ENCODE peak calls at places on chromosomes 2 and 18, in five cellular contexts. One of them, this sample, is unnamed.

GRCh38 chr2:162318280-162319222 is at the start of gene IFIH1:
- DNase-seq in NCI-H1417: peak; percentile 58
- DNase-seq in CD8-positive, alpha-beta T cell: peak; percentile 68
- DNase-seq in brain microvascular endothelial cell: peak; percentile 89
- DNase-seq in GM13977: peak; percentile 91
- DNase-seq in this sample: peak; percentile 93

GRCh38 chr18:25727281-25727680 is 363.1 kb downstream of the SS18 start:
- DNase-seq in NCI-H1417: no peak
- DNase-seq in CD8-positive, alpha-beta T cell: no peak
- DNase-seq in brain microvascular endothelial cell: no peak
- DNase-seq in GM13977: no peak
- DNase-seq in this sample: peak; percentile 3

GRCh38 chr2:181170256-181170655 is 189.9 kb downstream of the UBE2E3 start:
- DNase-seq in NCI-H1417: no peak
- DNase-seq in CD8-positive, alpha-beta T cell: no peak
- DNase-seq in brain microvascular endothelial cell: no peak
- DNase-seq in GM13977: no peak
- DNase-seq in this sample: no peak

GRCh38 chr2:6441800-6442199 is 423.9 kb downstream of the CMPK2 start:
- DNase-seq in NCI-H1417: no peak
- DNase-seq in CD8-positive, alpha-beta T cell: no peak
- DNase-seq in brain microvascular endothelial cell: no peak
- DNase-seq in GM13977: no peak
- DNase-seq in this sample: no peak

GRCh38 chr2:223900531-223900930 is 44.6 kb downstream of the WDFY1 start:
- DNase-seq in NCI-H1417: no peak
- DNase-seq in CD8-positive, alpha-beta T cell: no peak
- DNase-seq in brain microvascular endothelial cell: no peak
- DNase-seq in GM13977: no peak
- DNase-seq in this sample: no peak

GRCh38 chr2:178976351-178976750 is 73.6 kb downstream of the CCDC141 start:
- DNase-seq in NCI-H1417: no peak
- DNase-seq in CD8-positive, alpha-beta T cell: no peak
- DNase-seq in brain microvascular endothelial cell: no peak
- DNase-seq in GM13977: no peak
- DNase-seq in this sample: no peak

GRCh38 chr2:191105082-191105481 is 45.7 kb downstream of the STAT4 start:
- DNase-seq in NCI-H1417: no peak
- DNase-seq in CD8-positive, alpha-beta T cell: no peak
- DNase-seq in brain microvascular endothelial cell: peak; percentile 38
- DNase-seq in GM13977: no peak
- DNase-seq in this sample: no peak

GRCh38 chr2:58664523-58665155 is 423.5 kb upstream of the FANCL start:
- DNase-seq in NCI-H1417: no peak
- DNase-seq in CD8-positive, alpha-beta T cell: no peak
- DNase-seq in brain microvascular endothelial cell: no peak
- DNase-seq in GM13977: no peak
- DNase-seq in this sample: no peak

GRCh38 chr2:149686136-149686535 is 98.6 kb upstream of the MMADHC start:
- DNase-seq in NCI-H1417: no peak
- DNase-seq in CD8-positive, alpha-beta T cell: no peak
- DNase-seq in brain microvascular endothelial cell: no peak
- DNase-seq in GM13977: no peak
- DNase-seq in this sample: no peak

GRCh38 chr2:219724628-219725027 is 97.2 kb downstream of the SLC4A3 start:
- DNase-seq in NCI-H1417: no peak
- DNase-seq in CD8-positive, alpha-beta T cell: no peak
- DNase-seq in brain microvascular endothelial cell: no peak
- DNase-seq in GM13977: no peak
- DNase-seq in this sample: no peak

GRCh38 chr2:164496881-164497280 is 124.4 kb downstream of the GRB14 start:
- DNase-seq in NCI-H1417: no peak
- DNase-seq in CD8-positive, alpha-beta T cell: no peak
- DNase-seq in brain microvascular endothelial cell: no peak
- DNase-seq in GM13977: no peak
- DNase-seq in this sample: no peak

GRCh38 chr2:192190474-192190873 is 4.3 kb downstream of the TMEFF2 start:
- DNase-seq in NCI-H1417: peak; percentile 0
- DNase-seq in CD8-positive, alpha-beta T cell: no peak
- DNase-seq in brain microvascular endothelial cell: peak; percentile 20
- DNase-seq in GM13977: peak; percentile 16
- DNase-seq in this sample: no peak

GRCh38 chr2:10471046-10471571 is 23.0 kb upstream of the ODC1 start:
- DNase-seq in NCI-H1417: no peak
- DNase-seq in CD8-positive, alpha-beta T cell: no peak
- DNase-seq in brain microvascular endothelial cell: no peak
- DNase-seq in GM13977: no peak
- DNase-seq in this sample: no peak

GRCh38 chr2:3494984-3495666 is 24.2 kb downstream of the ADI1 start:
- DNase-seq in NCI-H1417: no peak
- DNase-seq in CD8-positive, alpha-beta T cell: no peak
- DNase-seq in brain microvascular endothelial cell: no peak
- DNase-seq in GM13977: no peak
- DNase-seq in this sample: no peak

GRCh38 chr2:105969552-105969951 is 224.5 kb downstream of the UXS1 start:
- DNase-seq in NCI-H1417: peak; percentile 7
- DNase-seq in CD8-positive, alpha-beta T cell: no peak
- DNase-seq in brain microvascular endothelial cell: no peak
- DNase-seq in GM13977: no peak
- DNase-seq in this sample: no peak

GRCh38 chr2:26584656-26585055 is 56.5 kb downstream of the CIB4 start:
- DNase-seq in NCI-H1417: no peak
- DNase-seq in CD8-positive, alpha-beta T cell: no peak
- DNase-seq in brain microvascular endothelial cell: no peak
- DNase-seq in GM13977: no peak
- DNase-seq in this sample: no peak

GRCh38 chr2:190180313-190181065 is 118.0 kb upstream of the MSTN start:
- DNase-seq in NCI-H1417: no peak
- DNase-seq in CD8-positive, alpha-beta T cell: no peak
- DNase-seq in brain microvascular endothelial cell: no peak
- DNase-seq in GM13977: peak; percentile 77
- DNase-seq in this sample: peak; percentile 6

GRCh38 chr2:197088694-197089093 is 162.2 kb upstream of the PGAP1 start:
- DNase-seq in NCI-H1417: peak; percentile 4
- DNase-seq in CD8-positive, alpha-beta T cell: no peak
- DNase-seq in brain microvascular endothelial cell: no peak
- DNase-seq in GM13977: no peak
- DNase-seq in this sample: no peak

GRCh38 chr18:48061781-48062570 is 131.5 kb upstream of the SMAD2 start:
- DNase-seq in NCI-H1417: no peak
- DNase-seq in CD8-positive, alpha-beta T cell: no peak
- DNase-seq in brain microvascular endothelial cell: no peak
- DNase-seq in GM13977: no peak
- DNase-seq in this sample: no peak

GRCh38 chr18:57054891-57055290 is 92.0 kb upstream of the BOD1L2 start:
- DNase-seq in NCI-H1417: no peak
- DNase-seq in CD8-positive, alpha-beta T cell: no peak
- DNase-seq in brain microvascular endothelial cell: no peak
- DNase-seq in GM13977: no peak
- DNase-seq in this sample: no peak

GRCh38 chr2:222494104-222494739 is 69.9 kb downstream of the SGPP2 start:
- DNase-seq in NCI-H1417: no peak
- DNase-seq in CD8-positive, alpha-beta T cell: no peak
- DNase-seq in brain microvascular endothelial cell: no peak
- DNase-seq in GM13977: no peak
- DNase-seq in this sample: no peak

GRCh38 chr2:38572167-38572566 is 30.6 kb downstream of the HNRNPLL start:
- DNase-seq in NCI-H1417: no peak
- DNase-seq in CD8-positive, alpha-beta T cell: no peak
- DNase-seq in brain microvascular endothelial cell: peak; percentile 64
- DNase-seq in GM13977: no peak
- DNase-seq in this sample: no peak

GRCh38 chr18:55018602-55019001 is 59.3 kb upstream of the CCDC68 start:
- DNase-seq in NCI-H1417: no peak
- DNase-seq in CD8-positive, alpha-beta T cell: no peak
- DNase-seq in brain microvascular endothelial cell: peak; percentile 15
- DNase-seq in GM13977: no peak
- DNase-seq in this sample: no peak

GRCh38 chr18:49691177-49691608 is 122.1 kb downstream of the ACAA2 start:
- DNase-seq in NCI-H1417: no peak
- DNase-seq in CD8-positive, alpha-beta T cell: no peak
- DNase-seq in brain microvascular endothelial cell: peak; percentile 85
- DNase-seq in GM13977: no peak
- DNase-seq in this sample: no peak

GRCh38 chr2:129957891-129958290 is 21.6 kb upstream of the RAB6C start:
- DNase-seq in NCI-H1417: no peak
- DNase-seq in CD8-positive, alpha-beta T cell: no peak
- DNase-seq in brain microvascular endothelial cell: no peak
- DNase-seq in GM13977: no peak
- DNase-seq in this sample: no peak

GRCh38 chr2:140643761-140644187 is 1487.0 kb downstream of the LRP1B start:
- DNase-seq in NCI-H1417: no peak
- DNase-seq in CD8-positive, alpha-beta T cell: no peak
- DNase-seq in brain microvascular endothelial cell: peak; percentile 72
- DNase-seq in GM13977: no peak
- DNase-seq in this sample: no peak

GRCh38 chr2:217647925-217648324 is 354.9 kb downstream of the TNS1 start:
- DNase-seq in NCI-H1417: no peak
- DNase-seq in CD8-positive, alpha-beta T cell: no peak
- DNase-seq in brain microvascular endothelial cell: no peak
- DNase-seq in GM13977: no peak
- DNase-seq in this sample: no peak

GRCh38 chr2:226581004-226581403 is 218.6 kb downstream of the IRS1 start:
- DNase-seq in NCI-H1417: no peak
- DNase-seq in CD8-positive, alpha-beta T cell: no peak
- DNase-seq in brain microvascular endothelial cell: no peak
- DNase-seq in GM13977: no peak
- DNase-seq in this sample: no peak

GRCh38 chr2:84886791-84887190 is 5.9 kb upstream of the TRABD2A start:
- DNase-seq in NCI-H1417: no peak
- DNase-seq in CD8-positive, alpha-beta T cell: no peak
- DNase-seq in brain microvascular endothelial cell: no peak
- DNase-seq in GM13977: no peak
- DNase-seq in this sample: no peak

GRCh38 chr2:145957929-145958328 is 1438.0 kb upstream of the ZEB2 start:
- DNase-seq in NCI-H1417: no peak
- DNase-seq in CD8-positive, alpha-beta T cell: no peak
- DNase-seq in brain microvascular endothelial cell: no peak
- DNase-seq in GM13977: no peak
- DNase-seq in this sample: no peak